ENCODE peak calls at places on chromosomes 12 and 14, in six cellular contexts. V is HCT116, F is heart left ventricle, I is iPS-NIHi11, K is NCI-H2029, T is mesothelial cell of epicardium. U is an unnamed sample.

GRCh38 chr12:47867496-47867941 is 37.3 kb downstream of the VDR start:
- DNase-seq in V (no peak), F (no peak), I (no peak), K (no peak), T (no peak), U (no peak)

GRCh38 chr14:65414961-65415589 is 2.5 kb downstream of the FUT8 start:
- DNase-seq in V (no peak), F (no peak), I (no peak), K (no peak), T (no peak), U (no peak)

GRCh38 chr12:68796399-68796798 is 11.6 kb upstream of the MDM2 start:
- DNase-seq in V (no peak), F (no peak), I (no peak), K (no peak), T (no peak), U (no peak)

GRCh38 chr12:5548152-5548933 is 116.4 kb downstream of the NTF3 start:
- DNase-seq in V (no peak), F (no peak), I (no peak), K (no peak), T (no peak), U (no peak)

GRCh38 chr14:96741151-96741977 is 55.8 kb upstream of the VRK1 start:
- DNase-seq in V (no peak), F (peak; percentile 48), I (peak; percentile 91), K (no peak), T (peak; percentile 90), U (no peak)

GRCh38 chr12:73308747-73309146 is 1036.6 kb downstream of the TRHDE start:
- DNase-seq in V (peak; percentile 10), F (no peak), I (no peak), K (no peak), T (no peak), U (no peak)

GRCh38 chr12:11875414-11875935 is 195.3 kb upstream of the BCL2L14 start:
- DNase-seq in V (peak; percentile 63), F (no peak), I (peak; percentile 40), K (no peak), T (no peak), U (no peak)

GRCh38 chr12:70784042-70784668 is 136.4 kb downstream of the PTPRR start:
- DNase-seq in V (no peak), F (no peak), I (no peak), K (no peak), T (no peak), U (no peak)

GRCh38 chr12:57031228-57031670 is 14.9 kb upstream of the TAC3 start:
- DNase-seq in V (peak; percentile 18), F (no peak), I (no peak), K (peak; percentile 44), T (no peak), U (peak; percentile 11)

GRCh38 chr12:96136129-96136528 is 58.0 kb upstream of the ELK3 start:
- DNase-seq in V (no peak), F (no peak), I (no peak), K (no peak), T (no peak), U (no peak)

GRCh38 chr12:109244043-109244442 is 65.0 kb downstream of the FOXN4 start:
- DNase-seq in V (no peak), F (no peak), I (no peak), K (no peak), T (no peak), U (no peak)

GRCh38 chr12:29187756-29188155 is 38.7 kb downstream of the FAR2 start:
- DNase-seq in V (no peak), F (no peak), I (no peak), K (no peak), T (no peak), U (no peak)

GRCh38 chr12:75964150-75964549 is 67.4 kb downstream of the PHLDA1 start:
- DNase-seq in V (no peak), F (peak; percentile 31), I (no peak), K (no peak), T (no peak), U (no peak)

GRCh38 chr14:81454572-81455218 is 54.6 kb upstream of the STON2 start:
- DNase-seq in V (no peak), F (no peak), I (no peak), K (no peak), T (no peak), U (no peak)

U was measured in LNCaP clone FGC.